ENCODE peak calls at places on chromosomes 5 and 9, in five cellular contexts. M is PC-9, B is neural progenitor cell, F is heart left ventricle, K is breast epithelium. C is an unnamed sample.

GRCh38 chr5:30040483-30041116 is 1152.9 kb upstream of the CDH6 start:
- DNase-seq in K (no peak), F (no peak), M (peak; percentile 49), B (peak; percentile 75), C (peak; percentile 12)

GRCh38 chr5:137214446-137215189 is 284.5 kb downstream of the SPOCK1 start:
- DNase-seq in K (no peak), B (no peak), F (no peak), M (no peak), C (no peak)

GRCh38 chr5:73989956-73990355 is 364.0 kb downstream of the ARHGEF28 start:
- DNase-seq in K (no peak), M (no peak), F (no peak), B (no peak), C (no peak)

GRCh38 chr9:132516301-132516700 is 66.1 kb upstream of the BARHL1 start:
- DNase-seq in B (no peak), M (no peak), K (no peak), F (no peak), C (no peak)

GRCh38 chr5:62475072-62475471 is 62.5 kb downstream of the IPO11 start:
- DNase-seq in M (peak; percentile 71), B (no peak), F (no peak), K (no peak), C (peak; percentile 39)

GRCh38 chr9:135070964-135071735 is 16.3 kb upstream of the OLFM1 start:
- DNase-seq in K (no peak), F (no peak), B (no peak), M (no peak), C (no peak)

GRCh38 chr5:174446988-174447387 is 277.4 kb upstream of the MSX2 start:
- DNase-seq in M (no peak), B (no peak), F (no peak), K (no peak), C (no peak)

GRCh38 chr9:113619156-113619861 is 155.8 kb downstream of the RGS3 start:
- DNase-seq in K (no peak), M (no peak), F (no peak), B (no peak), C (no peak)

GRCh38 chr5:139708877-139709586 is 60.9 kb downstream of the CXXC5 start:
- DNase-seq in K (peak; percentile 50), F (peak; percentile 79), B (peak; percentile 84), M (peak; percentile 69), C (peak; percentile 77)

GRCh38 chr5:130279386-130279785 is 375.1 kb downstream of the CHSY3 start:
- DNase-seq in F (no peak), B (no peak), K (no peak), M (no peak), C (no peak)

GRCh38 chr9:903886-904285 is 62.4 kb downstream of the DMRT1 start:
- DNase-seq in F (no peak), B (no peak), K (no peak), M (no peak), C (no peak)

GRCh38 chr9:134469041-134469875 is 143.0 kb downstream of the RXRA start:
- DNase-seq in B (no peak), M (peak; percentile 34), K (no peak), F (peak; percentile 61), C (no peak)

GRCh38 chr9:123851851-123852250 is 78.1 kb downstream of the DENND1A start:
- DNase-seq in F (no peak), K (no peak), B (peak; percentile 49), M (no peak), C (no peak)

GRCh38 chr5:40682431-40683017 is 2.8 kb downstream of the PTGER4 start:
- DNase-seq in B (no peak), F (no peak), K (no peak), M (no peak), C (no peak)

GRCh38 chr5:79720096-79720495 is 30.5 kb downstream of the CMYA5 start:
- DNase-seq in B (no peak), M (no peak), K (no peak), F (no peak), C (no peak)

GRCh38 chr5:83450183-83450839 is 21.2 kb upstream of the VCAN start:
- DNase-seq in M (no peak), F (no peak), K (no peak), B (no peak), C (no peak)

GRCh38 chr5:172644229-172644628 is 3.2 kb downstream of the NEURL1B start:
- DNase-seq in B (no peak), K (no peak), M (no peak), F (no peak), C (no peak)
- H3K4me3 ChIP-seq in B (no peak overlapping the region), K (peak overlapping the region; percentile 65), M (no peak overlapping the region), F (no peak overlapping the region), C (no peak overlapping the region)

DNA sequence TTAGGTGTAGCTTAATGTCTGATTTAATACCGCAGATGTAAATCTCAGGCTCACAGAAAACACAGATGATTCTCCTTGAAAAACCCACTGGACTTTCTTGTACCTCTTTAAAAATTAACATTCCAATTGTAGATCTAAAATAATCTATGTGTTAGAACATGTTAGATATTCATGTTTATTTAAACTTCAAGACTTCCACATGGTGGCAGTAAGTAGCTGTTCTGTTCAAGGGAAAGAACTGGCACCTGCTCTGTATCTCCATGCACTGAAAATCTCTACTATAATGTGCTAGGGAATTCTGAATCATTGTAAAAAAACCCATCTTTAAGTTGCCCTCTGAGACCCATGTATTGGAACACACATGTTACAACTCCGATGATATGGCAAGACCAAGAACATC is 366.9 kb downstream of the DMRTA1 start:
- DNase-seq in B (peak; percentile 53), F (no peak), M (no peak), K (no peak), C (no peak)
- TF ChIP-seq CTCF in B (peak; percentile 63), F (no peak), M (peak; percentile 26), K (no peak), C (peak; percentile 21)

DNA sequence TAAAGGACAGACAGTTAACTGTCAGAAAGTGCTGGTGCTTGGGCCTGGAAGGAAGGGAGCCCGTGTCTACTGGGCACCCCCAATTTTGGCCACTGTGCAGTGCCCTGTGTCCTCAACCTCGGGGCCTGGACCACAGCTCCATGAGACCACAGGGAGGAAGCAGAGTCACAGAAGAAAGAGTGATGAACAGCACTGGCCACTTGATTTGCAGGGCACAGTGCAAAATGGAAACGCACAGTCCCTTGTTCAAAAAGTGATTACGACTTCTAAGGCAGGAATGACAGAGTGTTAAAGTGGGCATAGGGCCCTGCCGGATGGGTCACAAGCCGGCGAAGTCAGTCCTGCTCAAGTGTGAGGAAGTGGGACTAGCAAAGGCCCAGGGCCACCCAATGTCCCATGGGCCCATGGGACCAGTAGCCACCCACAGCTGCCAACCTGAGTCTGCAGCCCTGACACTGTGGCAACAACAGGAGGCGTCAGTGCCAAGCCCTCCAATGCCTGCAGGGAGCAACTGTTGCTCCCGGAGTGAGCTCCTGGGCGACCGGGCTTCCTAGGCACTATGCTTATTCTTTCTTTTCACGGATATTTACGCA is 85.4 kb downstream of the ADAMTS2 start:
- DNase-seq in K (no peak), F (no peak), B (no peak), M (no peak), C (no peak)
- H3K36me3 ChIP-seq in K (no peaks in the 10 kb centered on the region), F (no peaks in the 10 kb centered on the region), B (no peaks in the 10 kb centered on the region), M (no peaks in the 10 kb centered on the region), C (no peaks in the 10 kb centered on the region)

GRCh38 chr5:135887447-135887864 is 8.2 kb downstream of the IL9 start:
- DNase-seq in B (peak; percentile 81), F (peak; percentile 49), M (peak; percentile 65), K (peak; percentile 23), C (peak; percentile 18)
- H3K4me3 ChIP-seq in B (no peak overlapping the region), F (no peak overlapping the region), M (no peak overlapping the region), K (no peak overlapping the region), C (no peak overlapping the region)

GRCh38 chr5:38210701-38211353 is 47.5 kb upstream of the EGFLAM start:
- DNase-seq in K (no peak), B (no peak), F (no peak), M (no peak), C (no peak)

GRCh38 chr5:38212307-38212706 is 46.1 kb upstream of the EGFLAM start:
- DNase-seq in B (no peak), M (no peak), K (no peak), F (no peak), C (no peak)

GRCh38 chr5:38211354-38211710 is 47.0 kb upstream of the EGFLAM start:
- DNase-seq in K (no peak), M (no peak), F (no peak), B (no peak), C (no peak)

GRCh38 chr5:38207343-38207742 is 51.0 kb upstream of the EGFLAM start:
- DNase-seq in F (no peak), M (no peak), K (no peak), B (no peak), C (no peak)

DNA sequence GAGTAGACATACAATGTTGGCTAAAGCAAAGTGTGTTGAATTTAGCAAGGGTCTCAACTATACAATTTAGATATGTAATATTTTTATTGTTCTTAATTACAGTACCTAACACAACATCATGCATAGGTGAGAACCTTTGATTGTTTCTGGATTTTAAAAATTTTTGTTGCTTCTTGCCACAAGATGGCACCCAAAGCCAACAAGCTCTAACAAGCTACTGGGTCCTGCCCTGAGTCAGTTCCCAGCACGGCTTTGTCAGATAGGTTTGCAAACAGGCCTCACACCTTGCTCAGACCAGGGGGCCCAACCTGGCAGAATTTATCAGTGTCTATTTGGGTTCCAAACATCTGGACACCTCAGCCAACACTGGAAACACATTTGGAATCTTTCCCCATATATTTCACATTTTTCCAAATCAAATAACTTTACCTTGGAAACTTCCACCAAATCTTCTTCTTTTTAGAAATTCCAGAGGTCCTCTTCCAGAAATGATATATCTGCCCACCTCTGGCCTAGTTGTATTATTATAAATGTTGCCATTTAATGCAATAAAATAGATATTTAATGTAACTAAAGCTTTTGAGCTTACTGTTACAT is 49.5 kb upstream of the EGFLAM start:
- DNase-seq in K (no peak), B (peak; percentile 68), M (peak; percentile 32), F (no peak), C (no peak)
- TF ChIP-seq CTCF in K (no peak), B (peak; percentile 71), M (peak; percentile 63), F (peak; percentile 61), C (peak; percentile 63)

GRCh38 chr5:78260771-78261170 is 33.7 kb downstream of the AP3B1 start:
- DNase-seq in M (no peak), B (no peak), K (no peak), F (no peak), C (no peak)

GRCh38 chr5:78269088-78269703 is 25.3 kb downstream of the AP3B1 start:
- DNase-seq in K (no peak), M (no peak), B (no peak), F (no peak), C (no peak)

GRCh38 chr5:78268361-78268760 is 26.1 kb downstream of the AP3B1 start:
- DNase-seq in F (no peak), B (no peak), K (no peak), M (no peak), C (no peak)

GRCh38 chr5:78264600-78264999 is 29.9 kb downstream of the AP3B1 start:
- DNase-seq in B (no peak), K (no peak), M (no peak), F (no peak), C (no peak)

GRCh38 chr5:78265163-78265562 is 29.3 kb downstream of the AP3B1 start:
- DNase-seq in B (no peak), F (no peak), K (no peak), M (no peak), C (no peak)
- H3K36me3 ChIP-seq in B (peaks cover 7% of the 10 kb centered on the region), F (no peaks in the 10 kb centered on the region), K (no peaks in the 10 kb centered on the region), M (peaks cover 11% of the 10 kb centered on the region), C (no peaks in the 10 kb centered on the region)

GRCh38 chr5:6572825-6573380 is 59.9 kb downstream of the NSUN2 start:
- DNase-seq in K (no peak), B (no peak), F (no peak), M (no peak), C (no peak)
- H3K4me3 ChIP-seq in K (no peak overlapping the region), B (no peak overlapping the region), F (no peak overlapping the region), M (no peak overlapping the region), C (no peak overlapping the region)

C was measured in kidney epithelial cell.